ENCODE peak calls at places on chromosome 9, in four cellular contexts. N is HL-60, O is K562, T is GM12878. I is an unnamed sample.

GRCh38 chr9:82149647-82150046 is 161.1 kb downstream of the SPATA31D1 start:
- DNase-seq in O (no peak), N (no peak), T (no peak), I (no peak)

GRCh38 chr9:86795047-86795437 is 152.3 kb downstream of the GAS1 start:
- DNase-seq in T (no peak), N (no peak), O (no peak), I (no peak)

GRCh38 chr9:33113799-33114547 is 37.5 kb upstream of the SMU1 start:
- DNase-seq in T (no peak), O (no peak), N (no peak), I (no peak)

GRCh38 chr9:38232895-38233294 is 159.6 kb upstream of the ALDH1B1 start:
- DNase-seq in O (no peak), T (no peak), N (no peak), I (no peak)

GRCh38 chr9:5269249-5269715 is 35.2 kb downstream of the RLN2 start:
- DNase-seq in N (no peak), O (no peak), T (no peak), I (no peak)

GRCh38 chr9:129544766-129545165 is 76.1 kb downstream of the C9orf50 start:
- DNase-seq in N (no peak), T (no peak), O (no peak), I (no peak)

GRCh38 chr9:121026260-121026691 is 23.8 kb downstream of the C5 start:
- DNase-seq in N (no peak), T (no peak), O (no peak), I (no peak)

GRCh38 chr9:5140151-5140550 is 45.3 kb downstream of the INSL6 start:
- DNase-seq in O (no peak), N (no peak), T (no peak), I (no peak)

GRCh38 chr9:108039491-108039890 is 549.9 kb upstream of the KLF4 start:
- DNase-seq in O (no peak), N (no peak), T (no peak), I (no peak)

GRCh38 chr9:108039012-108039411 is 549.4 kb upstream of the KLF4 start:
- DNase-seq in N (no peak), O (no peak), T (no peak), I (no peak)

GRCh38 chr9:108035485-108035884 is 545.9 kb upstream of the KLF4 start:
- DNase-seq in O (no peak), N (no peak), T (no peak), I (no peak)

DNA sequence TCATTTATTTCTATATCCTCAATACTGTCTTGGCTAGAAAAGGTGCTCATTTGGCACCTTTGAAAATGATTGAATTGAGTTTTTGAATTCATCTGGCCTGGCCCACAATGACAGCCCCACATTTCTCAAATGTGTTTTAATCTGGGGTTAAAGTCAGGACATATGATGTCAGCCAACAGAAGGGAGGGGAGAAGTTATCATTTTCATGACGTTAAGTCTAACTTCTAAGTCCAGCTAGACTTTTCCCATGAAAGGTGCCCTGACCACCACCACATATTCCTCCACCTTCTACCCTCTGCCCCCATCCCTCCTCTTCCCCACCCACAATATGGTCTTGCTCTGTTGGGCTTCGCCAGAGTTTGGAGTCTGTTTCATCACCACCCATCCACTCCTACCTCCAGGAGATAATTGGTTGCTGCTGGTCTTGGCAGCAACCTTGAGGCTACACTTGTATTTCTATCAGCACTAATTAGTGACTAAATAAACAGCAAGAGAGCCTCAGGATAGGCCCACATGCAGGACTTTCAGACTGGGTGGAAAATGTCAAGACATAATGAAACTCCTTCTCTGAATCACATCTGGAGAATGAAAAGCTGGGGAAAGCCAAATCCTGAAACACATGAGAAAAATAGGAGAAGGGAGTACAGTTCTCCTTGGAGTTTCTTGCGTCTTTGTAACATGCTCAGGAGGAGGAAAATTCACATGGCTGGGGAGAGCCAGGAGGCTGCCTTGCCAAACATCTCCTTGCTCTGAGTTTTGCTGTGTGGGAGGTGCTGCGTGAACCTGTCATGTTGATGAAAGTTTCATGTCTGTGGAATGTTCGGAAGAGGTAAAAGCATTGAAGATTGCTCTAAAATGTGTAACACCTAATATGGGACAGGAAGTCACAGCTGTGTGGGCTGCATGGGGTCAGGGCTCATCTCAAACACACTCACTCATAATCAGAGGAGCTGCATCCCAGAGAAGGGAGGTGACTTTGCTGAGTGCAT is 544.7 kb upstream of the KLF4 start:
- DNase-seq in N (no peak), T (no peak), O (no peak), I (no peak)
- TF ChIP-seq SPI1 in N (no peak), T (no peak), O (no peak), I (no peak)

DNA sequence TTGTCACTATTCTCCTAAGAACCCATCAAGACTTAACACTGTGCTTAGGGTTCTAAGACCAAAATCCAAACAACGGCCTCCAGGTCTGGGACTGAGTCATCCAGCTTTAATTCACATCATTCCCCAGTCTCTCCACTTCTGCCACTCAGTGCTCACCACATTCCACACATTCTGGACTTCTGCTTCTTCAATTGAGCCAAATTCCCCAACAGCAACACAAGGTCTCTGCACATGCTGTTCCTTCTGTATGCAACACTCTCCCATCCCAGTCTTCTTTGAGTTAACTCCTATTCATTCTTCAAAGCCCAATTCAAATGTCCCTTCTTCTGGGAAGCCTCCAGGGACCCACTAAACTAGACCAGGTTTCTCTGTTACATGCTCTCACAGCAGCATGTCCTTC is 97.8 kb downstream of the GPR21 start:
- DNase-seq in N (no peak), T (no peak), O (no peak), I (no peak)
- TF ChIP-seq SPI1 in N (no peak), T (no peak), O (no peak), I (no peak)

GRCh38 chr9:22342489-22343217 is 104.0 kb upstream of the DMRTA1 start:
- DNase-seq in O (no peak), N (no peak), T (no peak), I (no peak)
- TF ChIP-seq SPI1 in O (no peak), N (no peak), T (no peak), I (no peak)

GRCh38 chr9:34884732-34885131 is 73.4 kb upstream of the PHF24 start:
- DNase-seq in O (no peak), T (peak), N (no peak), I (no peak)
- TF ChIP-seq SPI1 in O (no peak), T (peak), N (no peak), I (peak)

I was measured in GM12891.